ENCODE peak calls at places on chromosomes 6 and 20, in six cellular contexts. G, P, Q, I, T and W are unnamed samples.

GRCh38 chr20:44407402-44408184 is 52.1 kb downstream of the HNF4A start:
- DNase-seq in G (no peak), T (no peak), I (no peak), P (peak), Q (peak), W (no peak)

GRCh38 chr20:23027721-23028120 is 7.4 kb upstream of the SSTR4 start:
- DNase-seq in Q (no peak), T (no peak), I (no peak), P (no peak), G (no peak), W (no peak)

GRCh38 chr6:27592481-27593199 is 119.7 kb upstream of the ZNF184 start:
- DNase-seq in T (peak), Q (peak), G (peak), P (peak), I (peak), W (peak)

GRCh38 chr6:93684339-93684738 is 265.0 kb upstream of the EPHA7 start:
- DNase-seq in I (no peak), Q (no peak), G (no peak), T (no peak), P (no peak), W (no peak)

GRCh38 chr20:36818831-36819230 is 45.3 kb upstream of the DSN1 start:
- DNase-seq in P (no peak), Q (no peak), T (no peak), I (no peak), G (no peak), W (no peak)

GRCh38 chr6:1820165-1820564 is 210.4 kb downstream of the FOXC1 start:
- DNase-seq in Q (peak), I (no peak), G (no peak), P (no peak), T (no peak), W (peak)

GRCh38 chr6:53119772-53120409 is 28.8 kb downstream of the GCM1 start:
- DNase-seq in G (no peak), T (peak), Q (peak), I (peak), P (peak), W (no peak)

GRCh38 chr6:165662041-165662491 is 975 bp downstream of the PDE10A start:
- DNase-seq in T (no peak), G (peak), P (peak), Q (peak), I (peak), W (peak)

GRCh38 chr6:38459291-38459690 is 180.4 kb downstream of the BTBD9 start:
- DNase-seq in I (no peak), T (no peak), P (peak), G (no peak), Q (peak), W (peak)

GRCh38 chr6:3746119-3746691 is 5.3 kb downstream of the PXDC1 start:
- DNase-seq in P (no peak), T (no peak), I (no peak), G (no peak), Q (no peak), W (no peak)

GRCh38 chr20:15889073-15889923 is 684.0 kb downstream of the KIF16B start:
- DNase-seq in Q (no peak), G (no peak), T (no peak), I (no peak), P (no peak), W (no peak)

GRCh38 chr6:125986956-125987617 is 747 bp downstream of the TRMT11 start:
- DNase-seq in P (peak), I (no peak), T (no peak), G (no peak), Q (peak), W (peak)

GRCh38 chr20:57555457-57556184 is 5.3 kb upstream of the PCK1 start:
- DNase-seq in Q (no peak), I (no peak), P (no peak), T (no peak), G (no peak), W (no peak)

GRCh38 chr6:41692080-41692675 is 43.2 kb downstream of the TFEB start:
- DNase-seq in P (no peak), I (no peak), Q (no peak), T (no peak), G (no peak), W (peak)

GRCh38 chr20:42873259-42873658 is 316.4 kb downstream of the PTPRT start:
- DNase-seq in T (no peak), I (no peak), G (no peak), Q (no peak), P (no peak), W (no peak)

GRCh38 chr6:156825475-156825874 is 48.3 kb downstream of the ARID1B start:
- DNase-seq in P (no peak), I (no peak), T (no peak), G (no peak), Q (no peak), W (peak)

GRCh38 chr6:103367212-103367611 is 1492.5 kb downstream of the HACE1 start:
- DNase-seq in I (no peak), P (no peak), T (no peak), Q (no peak), G (no peak), W (no peak)

GRCh38 chr6:16635810-16636602 is 125.3 kb downstream of the ATXN1 start:
- DNase-seq in G (no peak), I (peak), P (peak), T (no peak), Q (peak), W (peak)

GRCh38 chr6:137728386-137729349 is 138.4 kb upstream of the TNFAIP3 start:
- DNase-seq in P (peak), I (no peak), Q (peak), T (no peak), G (no peak), W (peak)

GRCh38 chr6:90343581-90343980 is 46.9 kb upstream of the BACH2 start:
- DNase-seq in G (no peak), I (no peak), P (no peak), T (no peak), Q (peak), W (peak)

GRCh38 chr20:49348563-49348962 is 70.7 kb upstream of the ZNFX1 start:
- DNase-seq in G (no peak), T (no peak), I (no peak), Q (no peak), P (no peak), W (no peak)

GRCh38 chr6:83417880-83418663 is 12.8 kb downstream of the ME1 start:
- DNase-seq in I (no peak), Q (peak), P (peak), G (peak), T (no peak), W (peak)

GRCh38 chr20:23652926-23653325 is 15.2 kb upstream of the CST3 start:
- DNase-seq in Q (no peak), T (peak), P (no peak), G (no peak), I (no peak), W (no peak)

GRCh38 chr20:35303735-35304431 is 11.7 kb upstream of the FAM83C start:
- DNase-seq in G (peak), Q (peak), T (peak), I (peak), P (peak), W (peak)

GRCh38 chr6:34235605-34236422 is 859 bp upstream of the HMGA1 start:
- DNase-seq in I (no peak), P (peak), Q (peak), T (peak), G (peak), W (peak)

GRCh38 chr20:17967595-17968365 is 814 bp downstream of the SNX5 start:
- DNase-seq in G (no peak), T (no peak), I (no peak), P (peak), Q (peak), W (peak)

DNA sequence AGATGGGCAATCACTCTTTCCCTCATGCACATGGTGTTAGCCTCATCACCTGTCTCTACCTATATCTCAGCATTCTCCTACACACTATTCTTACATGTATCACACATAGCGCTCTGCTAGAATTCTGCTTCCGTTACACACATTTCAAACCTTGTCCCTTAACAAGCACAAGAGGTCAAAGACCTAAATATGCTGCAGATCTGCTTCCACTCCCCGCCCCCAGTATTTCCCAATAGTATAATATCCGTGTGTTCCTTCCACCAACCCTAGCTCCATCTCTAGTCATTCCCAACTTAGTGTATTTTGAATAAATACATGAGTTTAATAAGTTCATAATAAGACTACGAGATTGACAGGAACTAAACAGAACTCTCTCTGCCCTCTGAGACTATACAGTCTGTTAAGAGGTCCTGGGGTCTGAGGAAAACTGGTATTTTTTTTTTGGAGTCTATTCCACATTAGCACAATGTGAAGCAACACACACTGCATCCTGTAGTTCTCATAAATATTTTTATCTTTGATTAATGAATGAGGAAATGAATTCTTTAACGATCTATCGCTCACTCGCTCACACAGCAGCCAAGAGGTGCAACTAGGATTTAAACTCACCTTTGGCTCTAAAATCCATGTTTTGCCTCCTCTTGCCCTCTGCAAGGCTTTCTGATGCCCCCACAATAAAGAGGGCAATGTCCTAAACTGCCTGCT is 491.6 kb downstream of the QKI start:
- DNase-seq in T (no peak), G (no peak), Q (no peak), P (no peak), I (no peak), W (no peak)
- H4K91ac ChIP-seq in T (no peak), G (no peak), Q (no peak), P (no peak), I (no peak), W (no peak)

DNA sequence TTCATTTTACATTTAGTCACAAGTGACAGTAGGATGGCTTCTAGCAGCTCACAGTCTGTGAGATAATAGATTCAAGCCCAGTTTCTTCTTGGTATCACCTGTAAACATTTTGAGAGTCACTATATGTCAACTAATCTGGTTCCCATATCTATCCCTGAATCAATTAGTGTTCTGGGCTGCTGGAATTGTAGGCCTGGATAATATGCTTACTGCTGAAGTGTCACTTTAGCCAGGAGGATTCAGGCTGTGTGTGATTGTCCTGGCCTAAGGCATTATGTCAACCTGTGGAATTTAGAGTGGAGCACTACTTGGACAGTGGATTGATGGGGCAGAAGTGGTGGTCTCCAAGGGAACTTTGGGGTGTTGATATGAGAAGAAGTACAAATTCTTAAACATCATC is 1071.8 kb upstream of the CITED2 start:
- DNase-seq in T (no peak), G (no peak), P (no peak), I (no peak), Q (no peak), W (no peak)
- H4K91ac ChIP-seq in T (peak), G (no peak), P (no peak), I (no peak), Q (peak), W (no peak)

DNA sequence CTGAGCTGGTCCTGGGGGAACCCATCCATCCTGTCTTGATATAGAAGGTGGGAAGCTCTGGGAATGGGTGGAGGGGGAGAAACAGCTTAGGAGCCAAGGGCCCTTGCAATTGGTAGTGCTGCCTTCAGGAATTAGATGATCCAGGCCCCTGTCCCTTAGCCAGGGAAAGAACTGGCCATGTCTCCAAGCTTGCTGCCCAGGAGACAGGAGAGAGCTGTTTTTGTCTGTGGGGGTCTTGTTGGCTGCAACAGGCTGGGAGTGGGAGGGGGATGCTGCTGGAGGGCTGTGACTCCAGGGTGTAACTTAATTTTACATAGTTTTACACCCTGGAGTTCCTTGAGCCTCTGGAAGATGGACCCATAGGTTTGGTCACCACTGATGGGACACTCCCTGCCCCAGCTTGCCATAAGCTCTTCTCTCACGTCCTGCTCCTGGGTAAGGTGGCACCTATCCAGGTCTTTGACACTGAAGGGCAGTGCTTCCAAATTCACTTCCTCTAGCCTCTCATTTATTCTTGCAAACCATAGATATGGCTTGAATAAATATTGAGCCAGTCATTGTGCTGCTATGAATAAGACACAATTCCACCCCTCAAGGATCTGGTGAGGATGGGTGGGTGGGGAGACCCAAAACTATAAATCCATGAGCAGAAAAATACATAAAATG is 16.8 kb downstream of the VEGFA start:
- DNase-seq in I (no peak), G (no peak), P (no peak), T (no peak), Q (peak), W (no peak)
- H4K91ac ChIP-seq in I (no peak), G (no peak), P (no peak), T (no peak), Q (no peak), W (no peak)

GRCh38 chr6:135008941-135009290 is 45.7 kb downstream of the HBS1L start:
- DNase-seq in I (no peak), P (no peak), Q (no peak), G (no peak), T (no peak), W (no peak)
- H4K91ac ChIP-seq in I (no peak), P (no peak), Q (no peak), G (no peak), T (no peak), W (no peak)

DNA sequence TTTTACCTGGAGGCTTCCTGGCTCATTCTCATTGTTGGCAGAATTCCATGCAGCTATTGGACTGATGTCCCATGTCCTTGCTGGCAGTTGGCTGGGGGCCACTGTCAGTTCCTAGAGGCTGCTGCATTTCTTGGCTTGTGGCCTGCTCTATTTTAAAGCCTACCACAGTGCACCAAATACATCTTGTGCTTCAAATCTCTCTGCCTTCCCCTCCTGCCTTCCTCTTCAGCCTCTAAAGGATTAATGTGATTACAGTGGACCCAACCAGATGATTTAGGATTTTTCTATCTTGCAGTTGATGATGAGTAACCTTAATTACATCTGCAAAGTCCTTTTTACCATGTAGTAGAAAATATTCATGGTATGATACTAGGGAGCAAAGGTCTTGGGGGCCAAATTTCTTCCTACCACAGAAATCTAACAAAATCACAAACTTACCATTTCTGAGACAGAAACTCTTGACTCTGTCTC is 81.9 kb downstream of the FIG4 start:
- DNase-seq in G (no peak), P (peak), I (no peak), Q (peak), T (no peak), W (no peak)
- H4K91ac ChIP-seq in G (no peak), P (no peak), I (no peak), Q (peak), T (no peak), W (no peak)

GRCh38 chr6:56033451-56033850 is 158.1 kb upstream of the BMP5 start:
- DNase-seq in I (no peak), Q (no peak), T (no peak), P (no peak), G (no peak), W (no peak)
- H4K91ac ChIP-seq in I (no peak), Q (no peak), T (no peak), P (no peak), G (no peak), W (no peak)